ENCODE peak calls at places on chromosomes 6 and 20, in eight cellular contexts. D, Y, A, M, I, L, Q and W are unnamed samples.

GRCh38 chr6:51554029-51554428 is 533.4 kb downstream of the PKHD1 start:
- DNase-seq in D (no peak), Y (no peak), A (no peak), M (no peak), I (no peak), L (no peak), Q (no peak), W (no peak)

GRCh38 chr6:141105481-141105880 is 1027.2 kb upstream of the GJE1 start:
- DNase-seq in D (no peak), Y (peak), A (no peak), M (no peak), I (no peak), L (peak), Q (no peak), W (peak)

GRCh38 chr6:124294572-124294971 is 490.9 kb downstream of the NKAIN2 start:
- DNase-seq in D (no peak), Y (peak), A (no peak), M (no peak), I (peak), L (peak), Q (no peak), W (no peak)

GRCh38 chr20:38392356-38392755 is 42.8 kb downstream of the SNHG17 start:
- DNase-seq in D (no peak), Y (no peak), A (no peak), M (no peak), I (peak), L (no peak), Q (no peak), W (no peak)

GRCh38 chr20:64057628-64058498 is 5.1 kb upstream of the TCEA2 start:
- DNase-seq in D (peak), Y (peak), A (peak), M (peak), I (peak), L (peak), Q (peak), W (no peak)

GRCh38 chr6:45917439-45917838 is 98.2 kb downstream of the CLIC5 start:
- DNase-seq in D (no peak), Y (no peak), A (no peak), M (no peak), I (no peak), L (no peak), Q (no peak), W (no peak)

GRCh38 chr6:143999406-143999805 is 8.7 kb downstream of the PLAGL1 start:
- DNase-seq in D (no peak), Y (peak), A (no peak), M (no peak), I (peak), L (peak), Q (no peak), W (no peak)

GRCh38 chr6:130167655-130168054 is 55.1 kb downstream of the SAMD3 start:
- DNase-seq in D (no peak), Y (peak), A (no peak), M (peak), I (peak), L (peak), Q (no peak), W (peak)

GRCh38 chr20:35665949-35666288 is 1.2 kb upstream of the CPNE1 start:
- DNase-seq in D (no peak), Y (no peak), A (no peak), M (no peak), I (no peak), L (no peak), Q (no peak), W (no peak)

GRCh38 chr6:104829183-104829958 is 30.3 kb downstream of the HACE1 start:
- DNase-seq in D (no peak), Y (peak), A (no peak), M (no peak), I (peak), L (no peak), Q (no peak), W (no peak)